ENCODE peak calls at places on chromosomes 5 and 9, in seven cellular contexts. O is Calu3; J is activated naive CD8-positive, alpha-beta T cell treated with anti-CD3 and anti-CD28 coated beads, Interleukin-2, amount 50 U/mL, for 16 hours; Q is sigmoid colon; D is gastrocnemius medialis; F is stimulated activated CD8-positive, alpha-beta memory T cell treated with anti-CD3 and anti-CD28 coated beads, Interleukin-4, amount 100 ng/mL, for 48 hours; T is amniotic epithelial cell. K is an unnamed sample.
A peak's percentile ranks its signal among the peaks of the same experiment; 100 is the strongest.

GRCh38 chr5:121221483-121221882 is 630.2 kb upstream of the FTMT start:
- DNase-seq in F (no peak), D (no peak), T (no peak), O (no peak), J (no peak), Q (peak; percentile 62), K (no peak)

GRCh38 chr9:128087262-128087661 is 19.2 kb downstream of the SLC25A25 start:
- DNase-seq in T (no peak), D (no peak), F (no peak), O (no peak), J (no peak), Q (no peak), K (no peak)

GRCh38 chr9:125663127-125663526 is 43.9 kb downstream of the MAPKAP1 start:
- DNase-seq in D (no peak), F (no peak), O (peak; percentile 7), Q (no peak), J (no peak), T (peak; percentile 47), K (no peak)

GRCh38 chr5:81195334-81195929 is 37.7 kb upstream of the CKMT2 start:
- DNase-seq in D (no peak), J (no peak), F (no peak), Q (no peak), O (no peak), T (peak; percentile 26), K (no peak)

GRCh38 chr9:125889524-125890473 is 142.6 kb downstream of the PBX3 start:
- DNase-seq in D (no peak), F (peak; percentile 43), O (peak; percentile 4), Q (peak; percentile 61), T (peak; percentile 76), J (no peak), K (no peak)

GRCh38 chr5:88269222-88269771 is 652 bp upstream of the TMEM161B start:
- DNase-seq in J (no peak), Q (no peak), F (peak; percentile 39), O (peak; percentile 22), D (no peak), T (peak; percentile 32), K (no peak)

GRCh38 chr5:140408750-140409241 is 7.2 kb downstream of the ANKHD1 start:
- DNase-seq in F (no peak), J (no peak), Q (no peak), D (no peak), T (no peak), O (peak; percentile 12), K (no peak)

GRCh38 chr9:68844623-68845612 is 139.9 kb downstream of the PIP5K1B start:
- DNase-seq in J (no peak), O (peak; percentile 37), Q (no peak), T (peak; percentile 1), D (no peak), F (peak; percentile 53), K (no peak)

GRCh38 chr5:172846249-172846648 is 12.2 kb downstream of the ERGIC1 start:
- DNase-seq in F (no peak), J (no peak), Q (no peak), D (no peak), T (no peak), O (no peak), K (no peak)

GRCh38 chr5:61467766-61468482 is 135.9 kb downstream of the ZSWIM6 start:
- DNase-seq in F (no peak), T (peak; percentile 41), O (no peak), D (no peak), Q (no peak), J (no peak), K (no peak)

GRCh38 chr9:70588381-70588780 is 173.9 kb upstream of the KLF9 start:
- DNase-seq in Q (no peak), F (no peak), O (no peak), J (no peak), T (peak; percentile 53), D (no peak), K (no peak)

GRCh38 chr9:87793292-87793691 is 67.4 kb downstream of the CTSL start:
- DNase-seq in J (no peak), Q (no peak), D (no peak), O (no peak), F (no peak), T (peak; percentile 97), K (no peak)

GRCh38 chr9:35728041-35728971 is 3.7 kb downstream of the TLN1 start:
- DNase-seq in D (peak; percentile 67), O (no peak), T (peak; percentile 95), F (peak; percentile 75), J (no peak), Q (peak; percentile 97), K (no peak)

GRCh38 chr5:53041071-53041692 is 52.0 kb downstream of the ITGA2 start:
- DNase-seq in D (no peak), O (no peak), T (peak; percentile 68), J (no peak), Q (no peak), F (no peak), K (no peak)

GRCh38 chr9:121267689-121268597 is at the start of gene GSN:
- DNase-seq in F (peak; percentile 67), D (peak; percentile 58), O (peak; percentile 69), T (peak; percentile 60), J (no peak), Q (peak; percentile 94), K (no peak)

GRCh38 chr5:89728750-89729149 is 680.8 kb downstream of the CETN3 start:
- DNase-seq in T (no peak), Q (peak; percentile 61), J (no peak), O (no peak), D (peak; percentile 20), F (no peak), K (no peak)

GRCh38 chr9:120531683-120532300 is 48.2 kb downstream of the CDK5RAP2 start:
- DNase-seq in O (peak; percentile 30), J (no peak), D (no peak), F (no peak), Q (no peak), T (peak; percentile 43), K (no peak)

GRCh38 chr5:179178016-179178575 is 117.9 kb downstream of the ZNF354C start:
- DNase-seq in D (no peak), Q (peak; percentile 24), O (no peak), J (no peak), T (no peak), F (no peak), K (peak; percentile 34)

GRCh38 chr9:98335666-98336065 is 80.2 kb upstream of the TBC1D2 start:
- DNase-seq in D (no peak), T (no peak), F (no peak), J (no peak), O (no peak), Q (no peak), K (no peak)

GRCh38 chr5:58366461-58366860 is 93.4 kb downstream of the PLK2 start:
- DNase-seq in O (no peak), T (peak; percentile 50), D (no peak), F (no peak), Q (no peak), J (no peak), K (no peak)

GRCh38 chr9:38018964-38019602 is 49.9 kb downstream of the SHB start:
- DNase-seq in T (peak; percentile 83), O (no peak), Q (peak; percentile 82), J (no peak), D (no peak), F (no peak), K (no peak)

GRCh38 chr5:60173672-60174071 is 280.1 kb upstream of the PDE4D start:
- DNase-seq in D (no peak), T (no peak), Q (no peak), O (no peak), J (no peak), F (no peak), K (no peak)

GRCh38 chr5:180785151-180785781 is 17.3 kb downstream of the MGAT1 start:
- DNase-seq in D (no peak), T (peak; percentile 79), F (no peak), O (no peak), Q (no peak), J (no peak), K (no peak)

GRCh38 chr5:178287791-178288105 is 55.1 kb upstream of the PHYKPL start:
- DNase-seq in O (no peak), D (no peak), Q (no peak), J (no peak), F (no peak), T (no peak), K (peak; percentile 62)

GRCh38 chr9:7313389-7313788 is 486.2 kb downstream of the DMAC1 start:
- DNase-seq in J (no peak), Q (no peak), O (no peak), T (no peak), D (no peak), F (no peak), K (no peak)

GRCh38 chr9:120100595-120100994 is 479.4 kb downstream of the CDK5RAP2 start:
- DNase-seq in D (no peak), F (no peak), Q (no peak), O (no peak), J (no peak), T (no peak), K (no peak)

GRCh38 chr5:7802855-7803254 is 48.1 kb downstream of the CFAP90 start:
- DNase-seq in F (no peak), J (no peak), Q (no peak), O (no peak), T (no peak), D (no peak), K (no peak)

GRCh38 chr9:105656131-105656921 is 5.9 kb upstream of the TAL2 start:
- DNase-seq in D (peak; percentile 19), O (peak; percentile 37), J (no peak), T (no peak), Q (no peak), F (peak; percentile 41), K (no peak)

GRCh38 chr5:24855485-24855884 is 210.7 kb upstream of the CDH10 start:
- DNase-seq in Q (no peak), J (no peak), T (no peak), O (no peak), D (no peak), F (no peak), K (no peak)

GRCh38 chr5:14417792-14418765 is 163.5 kb upstream of the OTULINL start:
- DNase-seq in F (no peak), T (no peak), J (no peak), O (no peak), Q (no peak), D (no peak), K (no peak)

K was measured in RWPE2.